ENCODE peak calls at places on chromosomes 16 and 17, in nine cellular contexts. G is upper lobe of left lung, Z is kidney epithelial cell, X is tibial artery, W is transverse colon, C is colonic mucosa, S is esophagus squamous epithelium, E is lung, K is esophagus muscularis mucosa. O is an unnamed sample.

GRCh38 chr16:82995286-82995926 is 368.6 kb downstream of the CDH13 start:
- DNase-seq in Z (no peak), K (no peak), W (no peak), G (no peak), C (peak; percentile 45), X (no peak), E (no peak), S (no peak), O (no peak)

GRCh38 chr17:8887834-8888703 is 20.6 kb upstream of the PIK3R6 start:
- DNase-seq in K (no peak), X (no peak), Z (no peak), G (no peak), C (peak; percentile 38), S (no peak), W (no peak), E (no peak), O (no peak)

GRCh38 chr17:46948544-46948943 is 25.6 kb downstream of the GOSR2 start:
- DNase-seq in W (no peak), G (no peak), E (no peak), Z (no peak), X (no peak), S (no peak), C (no peak), K (no peak), O (no peak)

GRCh38 chr17:46979023-46979870 is at the start of gene RPRML:
- DNase-seq in K (no peak), Z (no peak), X (no peak), W (peak; percentile 27), C (peak; percentile 32), S (no peak), E (no peak), G (no peak), O (peak; percentile 75)

GRCh38 chr17:20022701-20023100 is 13.5 kb downstream of the SPECC1 start:
- DNase-seq in G (no peak), E (no peak), Z (no peak), W (no peak), K (no peak), S (no peak), C (no peak), X (peak; percentile 66), O (no peak)

GRCh38 chr17:2964831-2965230 is 98.6 kb downstream of the OR1D5 start:
- DNase-seq in G (no peak), K (peak; percentile 74), C (no peak), E (no peak), S (no peak), Z (no peak), W (no peak), X (peak; percentile 43), O (no peak)

GRCh38 chr16:88398170-88398873 is 15.6 kb downstream of the ZNF469 start:
- DNase-seq in S (no peak), W (no peak), Z (no peak), G (no peak), C (no peak), E (no peak), X (no peak), K (no peak), O (no peak)

GRCh38 chr16:64589836-64590235 is 532.0 kb downstream of the CDH11 start:
- DNase-seq in E (no peak), X (no peak), W (no peak), Z (no peak), K (no peak), C (no peak), G (no peak), S (no peak), O (peak; percentile 40)

GRCh38 chr17:72614871-72615626 is 477.4 kb downstream of the SLC39A11 start:
- DNase-seq in K (no peak), C (peak; percentile 79), G (no peak), W (peak; percentile 75), Z (peak; percentile 96), S (no peak), X (no peak), E (no peak), O (no peak)

GRCh38 chr17:57994436-57994835 is 6.4 kb upstream of the VEZF1 start:
- DNase-seq in K (no peak), G (no peak), E (no peak), C (no peak), W (no peak), S (no peak), X (no peak), Z (no peak), O (no peak)

GRCh38 chr17:3961564-3962047 is 2.6 kb downstream of the ATP2A3 start:
- DNase-seq in Z (no peak), G (no peak), W (peak; percentile 81), C (peak; percentile 74), X (no peak), E (no peak), S (peak; percentile 40), K (no peak), O (no peak)

GRCh38 chr16:19518423-19518822 is 3.5 kb downstream of the GDE1 start:
- DNase-seq in G (no peak), X (no peak), Z (no peak), C (no peak), W (no peak), S (no peak), K (no peak), E (no peak), O (no peak)

GRCh38 chr16:89352091-89352681 is 134.7 kb downstream of the ZNF778 start:
- DNase-seq in C (no peak), X (no peak), K (no peak), Z (no peak), S (no peak), W (no peak), G (no peak), E (no peak), O (no peak)

GRCh38 chr16:70679653-70680494 is 6.0 kb downstream of the MTSS2 start:
- DNase-seq in K (no peak), S (no peak), Z (no peak), X (no peak), C (no peak), E (no peak), W (no peak), G (no peak), O (no peak)

GRCh38 chr16:88335150-88335685 is 47.5 kb upstream of the ZNF469 start:
- DNase-seq in X (no peak), K (no peak), C (no peak), W (no peak), S (no peak), G (no peak), E (no peak), Z (no peak), O (peak; percentile 16)

GRCh38 chr17:59369026-59369724 is 37.7 kb downstream of the YPEL2 start:
- DNase-seq in E (no peak), C (no peak), G (no peak), X (no peak), S (no peak), K (no peak), W (no peak), Z (no peak), O (no peak)

GRCh38 chr17:27506348-27507218 is 50.3 kb downstream of the KSR1 start:
- DNase-seq in E (no peak), C (no peak), S (no peak), K (no peak), X (no peak), Z (no peak), G (no peak), W (no peak), O (no peak)

GRCh38 chr16:29993191-29993902 is 2.1 kb downstream of the HIRIP3 start:
- DNase-seq in X (no peak), E (no peak), W (no peak), K (no peak), C (no peak), G (no peak), S (no peak), Z (no peak), O (no peak)

GRCh38 chr17:49015924-49016774 is 19.0 kb downstream of the IGF2BP1 start:
- DNase-seq in W (no peak), K (peak; percentile 79), X (no peak), C (no peak), E (no peak), Z (no peak), S (no peak), G (no peak), O (peak; percentile 64)

GRCh38 chr17:4604111-4604644 is 19.8 kb downstream of the SMTNL2 start:
- DNase-seq in Z (no peak), C (no peak), K (no peak), G (peak; percentile 36), X (no peak), E (no peak), W (no peak), S (no peak), O (no peak)

GRCh38 chr16:75229172-75230031 is 10.6 kb downstream of the CTRB1 start:
- DNase-seq in C (peak; percentile 19), W (no peak), S (no peak), Z (no peak), K (no peak), E (no peak), X (peak; percentile 67), G (no peak), O (no peak)

GRCh38 chr17:565506-565905 is 149.1 kb downstream of the VPS53 start:
- DNase-seq in X (no peak), W (no peak), K (no peak), S (no peak), C (no peak), Z (no peak), E (no peak), G (no peak), O (no peak)

GRCh38 chr16:55657616-55658015 is 1.8 kb downstream of the SLC6A2 start:
- DNase-seq in W (no peak), G (no peak), X (no peak), K (no peak), Z (no peak), S (no peak), C (no peak), E (no peak), O (no peak)
- H3K27me3 ChIP-seq in W (peaks cover 54% of the 10 kb centered on the region), G (peaks cover 20% of the 10 kb centered on the region), X (no peaks in the 10 kb centered on the region), K (no peaks in the 10 kb centered on the region), Z (peaks cover 33% of the 10 kb centered on the region), S (peaks cover 16% of the 10 kb centered on the region), C (peaks cover 13% of the 10 kb centered on the region), E (peaks cover 21% of the 10 kb centered on the region), O (peaks cover 65% of the 10 kb centered on the region)

DNA sequence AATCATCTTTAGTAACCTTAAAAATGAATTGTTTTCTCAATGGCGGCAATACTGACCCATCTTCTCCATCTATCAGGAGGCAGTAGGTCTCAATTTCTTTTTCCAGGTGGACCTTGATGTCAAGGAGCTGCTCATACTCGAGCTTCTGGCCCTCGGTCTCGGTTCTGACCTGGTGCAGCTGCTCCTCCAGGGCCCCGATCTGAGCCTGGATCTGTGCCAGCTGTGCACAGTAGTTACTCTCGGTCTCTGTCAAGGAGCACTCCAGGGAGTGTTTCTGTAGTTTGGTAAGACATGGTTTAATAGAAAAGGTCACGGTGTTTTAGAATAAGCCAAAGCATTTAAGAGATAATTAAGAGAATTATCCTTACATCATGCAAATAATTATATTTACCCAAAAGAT is 4.9 kb downstream of the KRT27 start:
- DNase-seq in X (no peak), S (no peak), E (no peak), G (no peak), Z (no peak), W (no peak), K (no peak), C (no peak), O (no peak)
- H3K27me3 ChIP-seq in X (no peaks in the 10 kb centered on the region), S (no peaks in the 10 kb centered on the region), E (no peaks in the 10 kb centered on the region), G (peaks cover 6% of the 10 kb centered on the region), Z (no peaks in the 10 kb centered on the region), W (peaks cover 75% of the 10 kb centered on the region), K (no peaks in the 10 kb centered on the region), C (peaks cover 17% of the 10 kb centered on the region), O (peaks cover 15% of the 10 kb centered on the region)

GRCh38 chr16:86283944-86284343 is 226.4 kb upstream of the FOXF1 start:
- DNase-seq in C (peak; percentile 6), E (no peak), G (no peak), S (no peak), W (no peak), X (no peak), Z (no peak), K (no peak), O (no peak)
- H3K27me3 ChIP-seq in C (peaks cover 26% of the 10 kb centered on the region), E (peaks cover 4% of the 10 kb centered on the region), G (peaks cover 18% of the 10 kb centered on the region), S (peaks cover 5% of the 10 kb centered on the region), W (peaks cover 36% of the 10 kb centered on the region), X (no peaks in the 10 kb centered on the region), Z (peaks cover 42% of the 10 kb centered on the region), K (peaks cover 4% of the 10 kb centered on the region), O (peaks cover 19% of the 10 kb centered on the region)

GRCh38 chr16:86894925-86895324 is 316.6 kb downstream of the FOXL1 start:
- DNase-seq in C (no peak), E (no peak), X (peak; percentile 40), S (no peak), Z (no peak), G (no peak), W (no peak), K (no peak), O (no peak)
- H3K27me3 ChIP-seq in C (no peaks in the 10 kb centered on the region), E (no peaks in the 10 kb centered on the region), X (no peaks in the 10 kb centered on the region), S (no peaks in the 10 kb centered on the region), Z (no peaks in the 10 kb centered on the region), G (no peaks in the 10 kb centered on the region), W (peaks cover 16% of the 10 kb centered on the region), K (no peaks in the 10 kb centered on the region), O (peaks cover 27% of the 10 kb centered on the region)